ENCODE peak calls at places on chromosomes 11 and 22, in five cellular contexts. Y is stimulated activated effector memory CD8-positive, alpha-beta T cell treated with anti-CD3 and anti-CD28 coated beads, Interleukin-12 subunit alpha, Interleukin-12 subunit beta, amount 100 ng/mL, for 72 hours; A is A172; Z is activated CD8-positive, alpha-beta memory T cell treated with anti-CD3 and anti-CD28 coated beads for 4 hours; K is memory B cell. U is an unnamed sample.

GRCh38 chr11:122069946-122070345 is 46.1 kb downstream of the BLID start:
- DNase-seq in Y (no peak), A (peak; percentile 52), K (no peak), Z (no peak), U (peak; percentile 29)

GRCh38 chr22:43015677-43016042 is 711 bp upstream of the PACSIN2 start:
- DNase-seq in A (no peak), Z (no peak), Y (no peak), K (peak; percentile 10), U (no peak)

GRCh38 chr22:41340357-41340756 is 39.0 kb downstream of the ZC3H7B start:
- DNase-seq in Y (no peak), A (no peak), K (no peak), Z (no peak), U (no peak)

GRCh38 chr11:121614661-121615240 is 162.0 kb upstream of the SORL1-AS1 start:
- DNase-seq in A (no peak), Y (no peak), K (no peak), Z (no peak), U (no peak)

GRCh38 chr11:27468643-27469332 is 3.8 kb downstream of the LGR4 start:
- DNase-seq in Z (no peak), A (no peak), K (no peak), Y (no peak), U (peak; percentile 97)

GRCh38 chr22:49329636-49330035 is 498.0 kb downstream of the BRD1 start:
- DNase-seq in Z (no peak), A (no peak), Y (peak; percentile 10), K (no peak), U (no peak)

GRCh38 chr11:77074626-77075221 is 8.0 kb downstream of the CAPN5 start:
- DNase-seq in A (no peak), Z (no peak), K (no peak), Y (no peak), U (no peak)

GRCh38 chr11:94897330-94897768 is 76.0 kb downstream of the CWC15 start:
- DNase-seq in Z (no peak), Y (no peak), K (peak; percentile 32), A (peak; percentile 32), U (no peak)

GRCh38 chr11:108009497-108010360 is 1.0 kb downstream of the CUL5 start:
- DNase-seq in Y (no peak), Z (no peak), A (no peak), K (no peak), U (no peak)

GRCh38 chr22:40044870-40045834 is 50.4 kb downstream of the FAM83F start:
- DNase-seq in A (peak; percentile 7), Z (peak; percentile 53), K (peak; percentile 61), Y (peak; percentile 87), U (no peak)

GRCh38 chr11:41456288-41456687 is 3.2 kb downstream of the LRRC4C start:
- DNase-seq in K (no peak), Z (no peak), A (no peak), Y (no peak), U (no peak)

GRCh38 chr22:48404801-48405447 is 1422.7 kb downstream of the BRD1 start:
- DNase-seq in K (no peak), Y (no peak), Z (no peak), A (no peak), U (no peak)

GRCh38 chr11:59918494-59918893 is 19.7 kb upstream of the OOSP1 start:
- DNase-seq in A (peak; percentile 50), K (no peak), Z (no peak), Y (no peak), U (peak; percentile 46)

GRCh38 chr22:44305888-44306287 is 6.9 kb downstream of the SHISAL1 start:
- DNase-seq in Y (no peak), A (no peak), Z (no peak), K (no peak), U (no peak)

GRCh38 chr11:66339163-66339675 is 3.0 kb upstream of the RIN1 start:
- DNase-seq in Z (no peak), A (no peak), K (no peak), Y (no peak), U (peak; percentile 97)

GRCh38 chr11:47577460-47578041 is 1.2 kb downstream of the KBTBD4 start:
- DNase-seq in K (no peak), Y (no peak), A (no peak), Z (no peak), U (peak; percentile 62)

GRCh38 chr11:77214557-77214956 is 86.5 kb downstream of the MYO7A start:
- DNase-seq in K (no peak), A (no peak), Y (no peak), Z (no peak), U (no peak)

GRCh38 chr22:32911526-32911925 is 110.0 kb downstream of the TIMP3 start:
- DNase-seq in K (no peak), A (no peak), Y (no peak), Z (no peak), U (no peak)

GRCh38 chr11:67250059-67251043 is 15.9 kb upstream of the GRK2 start:
- DNase-seq in A (no peak), Z (no peak), Y (no peak), K (no peak), U (no peak)

GRCh38 chr11:125275905-125276634 is 111.5 kb downstream of the PKNOX2 start:
- DNase-seq in K (no peak), A (no peak), Z (no peak), Y (no peak), U (no peak)

GRCh38 chr11:35892166-35892565 is 51.7 kb upstream of the LDLRAD3 start:
- DNase-seq in Z (no peak), K (no peak), Y (no peak), A (no peak), U (no peak)

GRCh38 chr11:72287293-72287692 is 43.3 kb upstream of the PHOX2A start:
- DNase-seq in K (no peak), Y (no peak), Z (no peak), A (no peak), U (no peak)